ENCODE peak calls at places on chromosomes 13 and 19, in nine cellular contexts. A is thyroid gland, B is epithelial cell of esophagus, H is foreskin fibroblast, N is kidney epithelial cell, J is Peyer's patch, Z is transverse colon, M is cardiac muscle cell, P is cardiac fibroblast. K is an unnamed sample.

GRCh38 chr13:43054803-43055802 is 31.7 kb downstream of the DNAJC15 start:
- DNase-seq in M (peak; percentile 88), A (peak; percentile 60), H (peak; percentile 60), N (peak; percentile 65), B (peak; percentile 52), P (peak; percentile 84), Z (no peak), J (no peak), K (peak; percentile 46)

GRCh38 chr19:29745253-29745652 is 30.2 kb upstream of the C19orf12 start:
- DNase-seq in A (no peak), N (no peak), H (no peak), P (no peak), B (no peak), Z (no peak), J (no peak), M (no peak), K (no peak)

GRCh38 chr13:107553838-107554237 is 661.5 kb downstream of the LIG4 start:
- DNase-seq in Z (no peak), B (no peak), J (no peak), M (peak; percentile 31), A (no peak), N (no peak), P (peak; percentile 8), H (no peak), K (no peak)

GRCh38 chr19:3976495-3977241 is 5.8 kb upstream of the DAPK3 start:
- DNase-seq in N (no peak), A (peak; percentile 72), Z (no peak), M (peak; percentile 81), B (no peak), J (no peak), P (peak; percentile 77), H (no peak), K (no peak)

GRCh38 chr13:91868351-91868750 is 469.9 kb downstream of the GPC5 start:
- DNase-seq in P (no peak), Z (no peak), J (no peak), M (no peak), H (no peak), A (no peak), B (no peak), N (no peak), K (no peak)

GRCh38 chr19:2270572-2271515 is 11.1 kb downstream of the PEAK3 start:
- DNase-seq in M (peak; percentile 92), B (peak; percentile 87), H (peak; percentile 89), A (peak; percentile 79), J (peak; percentile 90), N (no peak), P (peak; percentile 93), Z (peak; percentile 83), K (no peak)

GRCh38 chr13:29270536-29271045 is 324.9 kb downstream of the SLC7A1 start:
- DNase-seq in A (no peak), M (no peak), Z (no peak), N (no peak), B (no peak), P (no peak), J (no peak), H (no peak), K (no peak)

GRCh38 chr13:71485913-71486312 is 381.1 kb downstream of the DACH1 start:
- DNase-seq in Z (no peak), J (no peak), B (no peak), M (no peak), N (no peak), H (no peak), A (no peak), P (no peak), K (no peak)

GRCh38 chr19:44812142-44812718 is 3.3 kb downstream of the BCAM start:
- DNase-seq in P (no peak), J (no peak), N (no peak), H (no peak), A (no peak), Z (no peak), M (no peak), B (no peak), K (no peak)

GRCh38 chr13:37534181-37534580 is 64.4 kb downstream of the POSTN start:
- DNase-seq in B (peak; percentile 75), J (no peak), N (no peak), M (peak; percentile 7), A (no peak), Z (no peak), H (peak; percentile 67), P (no peak), K (peak; percentile 62)

GRCh38 chr19:8429826-8430225 is 14.9 kb upstream of the HNRNPM start:
- DNase-seq in H (no peak), M (no peak), Z (no peak), J (no peak), B (no peak), A (no peak), P (no peak), N (no peak), K (no peak)

GRCh38 chr13:30364876-30365275 is 57.4 kb upstream of the UBE2L5 start:
- DNase-seq in H (peak; percentile 32), Z (no peak), B (no peak), A (peak; percentile 55), M (peak; percentile 49), J (no peak), P (peak; percentile 57), N (peak; percentile 37), K (no peak)

GRCh38 chr13:91348906-91349435 is 1.5 kb downstream of the MIR17HG start:
- DNase-seq in J (peak; percentile 95), B (peak; percentile 89), N (no peak), H (peak; percentile 84), A (peak; percentile 94), P (peak; percentile 90), M (peak; percentile 91), Z (peak; percentile 94), K (peak; percentile 9)

GRCh38 chr19:19582471-19582870 is 36.0 kb downstream of the PBX4 start:
- DNase-seq in M (no peak), J (no peak), P (no peak), N (no peak), H (no peak), A (no peak), Z (no peak), B (no peak), K (no peak)

GRCh38 chr13:91136806-91137205 is 210.7 kb upstream of the MIR17HG start:
- DNase-seq in N (no peak), M (no peak), A (no peak), B (no peak), Z (no peak), J (no peak), P (no peak), H (no peak), K (no peak)

GRCh38 chr19:44912854-44913253 is 1.6 kb upstream of the APOC1 start:
- DNase-seq in M (peak; percentile 79), A (no peak), H (no peak), Z (peak; percentile 44), J (no peak), P (peak; percentile 81), N (no peak), B (no peak), K (no peak)

DNA sequence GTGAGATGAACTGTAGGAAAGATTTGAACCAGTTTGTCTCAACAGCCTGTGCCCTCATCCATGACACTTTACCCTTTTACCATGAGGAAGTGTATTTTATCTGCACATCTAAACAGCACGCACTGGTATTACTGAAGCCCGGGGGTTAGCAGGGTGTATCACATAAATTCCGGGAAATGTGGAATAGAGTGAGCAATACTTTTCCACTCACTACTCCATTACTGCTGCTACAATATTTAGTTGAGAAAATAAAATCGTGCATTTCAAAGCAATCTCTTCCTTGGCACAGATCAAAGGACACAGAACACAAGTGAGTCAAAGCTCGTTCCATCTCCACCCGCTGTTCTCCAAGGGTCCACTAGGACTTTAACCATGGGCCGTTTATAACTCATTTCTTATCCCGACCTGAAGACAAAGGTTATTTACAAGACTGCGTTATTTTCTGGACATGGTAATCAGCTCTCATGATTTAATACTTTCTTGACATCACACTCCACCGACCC is 35.2 kb downstream of the STK24 start:
- DNase-seq in M (no peak), B (no peak), Z (no peak), J (no peak), P (no peak), N (no peak), H (peak; percentile 21), A (no peak), K (no peak)
- TF ChIP-seq CTCF in M (no peak), B (no peak), Z (no peak), J (peak; percentile 58), P (peak; percentile 10), N (peak; percentile 9), H (no peak), A (no peak), K (no peak)

GRCh38 chr19:33683881-33684549 is 62.3 kb downstream of the CHST8 start:
- DNase-seq in J (no peak), M (peak; percentile 59), A (peak; percentile 62), P (peak; percentile 31), H (peak; percentile 18), B (peak; percentile 30), Z (no peak), N (peak; percentile 7), K (no peak)
- H3K4me3 ChIP-seq in J (no peak overlapping the region), M (no peak overlapping the region), A (no peak overlapping the region), P (no peak overlapping the region), H (no peak overlapping the region), B (no peak overlapping the region), Z (no peak overlapping the region), N (no peak overlapping the region), K (no peak overlapping the region)

GRCh38 chr19:1221141-1221903 is 15.7 kb downstream of the STK11 start:
- DNase-seq in H (peak; percentile 55), M (peak; percentile 67), P (peak; percentile 68), N (no peak), Z (no peak), A (peak; percentile 30), B (no peak), J (peak; percentile 71), K (no peak)

GRCh38 chr19:1221904-1222255 is 15.9 kb downstream of the CBARP start:
- DNase-seq in M (no peak), A (no peak), N (no peak), J (no peak), H (no peak), B (no peak), P (no peak), Z (no peak), K (no peak)

GRCh38 chr19:1223018-1223855 is 14.6 kb downstream of the CBARP start:
- DNase-seq in A (no peak), M (peak; percentile 49), J (no peak), P (peak; percentile 51), N (no peak), H (no peak), Z (no peak), B (peak; percentile 56), K (no peak)

GRCh38 chr19:1224047-1224825 is 13.6 kb downstream of the CBARP start:
- DNase-seq in Z (no peak), N (no peak), A (no peak), P (no peak), J (no peak), B (no peak), M (no peak), H (no peak), K (no peak)

DNA sequence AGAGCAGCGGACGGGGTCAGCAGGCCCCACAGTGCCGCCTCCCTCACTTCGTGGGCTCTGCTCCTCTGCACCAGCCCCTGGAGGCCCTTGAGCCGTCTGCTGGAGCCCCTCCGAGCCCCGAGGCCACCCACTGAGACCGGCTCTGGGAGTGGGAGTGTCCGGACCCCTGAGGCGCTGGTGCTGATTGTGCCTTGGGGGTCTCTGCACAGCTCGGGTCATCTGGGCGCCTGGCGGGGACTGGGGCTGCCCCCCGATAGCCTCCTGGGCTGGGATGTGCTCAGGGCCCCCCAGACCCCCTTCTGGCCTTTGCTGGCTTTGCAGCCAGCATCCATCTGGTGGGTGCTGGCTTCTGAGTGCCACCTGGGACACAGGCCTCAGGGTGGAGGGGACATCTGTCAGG is 15.4 kb downstream of the CBARP start:
- DNase-seq in B (no peak), N (no peak), J (no peak), M (no peak), Z (no peak), A (no peak), H (no peak), P (no peak), K (no peak)
- TF ChIP-seq CTCF in B (no peak), N (no peak), J (no peak), M (peak; percentile 6), Z (no peak), A (no peak), H (no peak), P (peak; percentile 9), K (no peak)

GRCh38 chr19:57815247-57816075 is 748 bp upstream of the ZNF552 start:
- DNase-seq in M (no peak), A (no peak), J (no peak), Z (no peak), H (no peak), N (no peak), B (no peak), P (no peak), K (no peak)
- H3K4me3 ChIP-seq in M (peak overlapping the region; percentile 73), A (peak overlapping the region; percentile 52), J (peak overlapping the region; percentile 79), Z (peak overlapping the region; percentile 70), H (peak overlapping the region; percentile 94), N (no peak overlapping the region), B (peak overlapping the region; percentile 90), P (no peak overlapping the region), K (peak overlapping the region; percentile 86)

K was measured in AG04449.